ENCODE peak calls at places on chromosome 21, in six cellular contexts. X, P, J, R, G and H are unnamed samples.

GRCh38 chr21:44920694-44921604 is at the start of gene ITGB2:
- DNase-seq in X (peak), P (no peak), J (no peak), R (no peak), G (no peak), H (no peak)

GRCh38 chr21:35343046-35343816 is 294.1 kb upstream of the RUNX1 start:
- DNase-seq in X (no peak), P (no peak), J (no peak), R (no peak), G (no peak), H (no peak)

GRCh38 chr21:27275294-27275927 is 308.5 kb upstream of the ADAMTS5 start:
- DNase-seq in X (no peak), P (no peak), J (no peak), R (peak), G (no peak), H (no peak)

GRCh38 chr21:46001821-46002681 is 20.5 kb downstream of the COL6A1 start:
- DNase-seq in X (no peak), P (peak), J (no peak), R (no peak), G (no peak), H (no peak)

GRCh38 chr21:31107151-31107785 is 69.0 kb upstream of the KRTAP19-8 start:
- DNase-seq in X (no peak), P (no peak), J (no peak), R (no peak), G (no peak), H (no peak)

GRCh38 chr21:45317401-45318145 is 29.9 kb upstream of the POFUT2 start:
- DNase-seq in X (no peak), P (no peak), J (no peak), R (peak), G (no peak), H (peak)

GRCh38 chr21:45817345-45817744 is 164.2 kb upstream of the COL6A1 start:
- DNase-seq in X (no peak), P (peak), J (no peak), R (no peak), G (no peak), H (no peak)

GRCh38 chr21:26007911-26008579 is 162.5 kb downstream of the APP start:
- DNase-seq in X (no peak), P (no peak), J (no peak), R (peak), G (no peak), H (no peak)

GRCh38 chr21:44288251-44289110 is 2.8 kb downstream of the AIRE start:
- DNase-seq in X (no peak), P (no peak), J (no peak), R (no peak), G (no peak), H (no peak)

GRCh38 chr21:45011911-45012660 is 62.3 kb upstream of the ADARB1 start:
- DNase-seq in X (no peak), P (no peak), J (peak), R (peak), G (peak), H (peak)

GRCh38 chr21:44773291-44773932 is 28.2 kb downstream of the UBE2G2 start:
- DNase-seq in X (no peak), P (peak), J (no peak), R (no peak), G (no peak), H (no peak)

GRCh38 chr21:27346041-27346448 is 379.2 kb upstream of the ADAMTS5 start:
- DNase-seq in X (no peak), P (no peak), J (peak), R (peak), G (no peak), H (no peak)

GRCh38 chr21:25369524-25370300 is 237.6 kb downstream of the MRPL39 start:
- DNase-seq in X (no peak), P (no peak), J (no peak), R (peak), G (no peak), H (no peak)

GRCh38 chr21:37668462-37669239 is 247.6 kb downstream of the KCNJ6 start:
- DNase-seq in X (no peak), P (no peak), J (no peak), R (no peak), G (no peak), H (no peak)

GRCh38 chr21:41280115-41280919 is 36.3 kb upstream of the FAM3B start:
- DNase-seq in X (no peak), P (no peak), J (no peak), R (peak), G (no peak), H (no peak)

GRCh38 chr21:44828362-44829056 is 10.6 kb upstream of the SUMO3 start:
- DNase-seq in X (no peak), P (no peak), J (no peak), R (no peak), G (no peak), H (no peak)

GRCh38 chr21:36860736-36861594 is 105.5 kb downstream of the HLCS start:
- DNase-seq in X (no peak), P (no peak), J (no peak), R (peak), G (peak), H (peak)

GRCh38 chr21:33854604-33855003 is 61.0 kb downstream of the ATP5PO start:
- DNase-seq in X (no peak), P (no peak), J (no peak), R (peak), G (no peak), H (peak)

GRCh38 chr21:44926364-44927101 is 5.8 kb upstream of the ITGB2 start:
- DNase-seq in X (peak), P (no peak), J (no peak), R (no peak), G (no peak), H (no peak)

GRCh38 chr21:15441060-15441493 is 288.7 kb upstream of the USP25 start:
- DNase-seq in X (no peak), P (no peak), J (no peak), R (no peak), G (no peak), H (peak)

GRCh38 chr21:36902793-36903192 is 63.7 kb downstream of the HLCS start:
- DNase-seq in X (no peak), P (no peak), J (no peak), R (no peak), G (no peak), H (no peak)

GRCh38 chr21:18498428-18498827 is 94.8 kb upstream of the TMPRSS15 start:
- DNase-seq in X (no peak), P (no peak), J (no peak), R (no peak), G (no peak), H (no peak)

GRCh38 chr21:45388611-45389296 is 16.2 kb upstream of the COL18A1 start:
- DNase-seq in X (no peak), P (no peak), J (no peak), R (no peak), G (no peak), H (no peak)

GRCh38 chr21:16620921-16621320 is 891.1 kb downstream of the USP25 start:
- DNase-seq in X (no peak), P (no peak), J (no peak), R (no peak), G (no peak), H (no peak)

GRCh38 chr21:33490991-33491372 is 534 bp downstream of the DNAJC28 start:
- DNase-seq in X (no peak), P (no peak), J (no peak), R (no peak), G (peak), H (no peak)

GRCh38 chr21:42452401-42453018 is 43.5 kb downstream of the RSPH1 start:
- DNase-seq in X (no peak), P (no peak), J (no peak), R (no peak), G (no peak), H (no peak)

GRCh38 chr21:21045538-21045937 is 47.3 kb downstream of the NCAM2 start:
- DNase-seq in X (no peak), P (no peak), J (no peak), R (peak), G (no peak), H (no peak)